ENCODE peak calls at places on chromosomes 16 and 17, in six cellular contexts. One of them, this sample, is unnamed.
A peak's percentile ranks its signal among the peaks of the same experiment; 100 is the strongest.

GRCh38 chr17:6505425-6506142 is 50.8 kb downstream of the PITPNM3 start:
- DNase-seq in CD8-positive, alpha-beta T cell: no peak
- DNase-seq in OCI-LY7: no peak
- DNase-seq in coronary artery: peak; percentile 56
- DNase-seq in stomach: no peak
- DNase-seq in lower lobe of right lung: peak; percentile 9
- DNase-seq in this sample: no peak

GRCh38 chr17:29617481-29618271 is 5.0 kb downstream of the CORO6 start:
- DNase-seq in CD8-positive, alpha-beta T cell: peak; percentile 87
- DNase-seq in OCI-LY7: peak; percentile 87
- DNase-seq in coronary artery: peak; percentile 76
- DNase-seq in stomach: peak; percentile 87
- DNase-seq in lower lobe of right lung: peak; percentile 92
- DNase-seq in this sample: peak; percentile 85

GRCh38 chr16:9090101-9090959 is 1.1 kb upstream of the HAPSTR1 start:
- DNase-seq in CD8-positive, alpha-beta T cell: peak; percentile 43
- DNase-seq in OCI-LY7: peak; percentile 45
- DNase-seq in coronary artery: peak; percentile 81
- DNase-seq in stomach: peak; percentile 27
- DNase-seq in lower lobe of right lung: peak; percentile 66
- DNase-seq in this sample: peak; percentile 75

GRCh38 chr17:17790673-17791464 is 45.9 kb downstream of the SREBF1 start:
- DNase-seq in CD8-positive, alpha-beta T cell: no peak
- DNase-seq in OCI-LY7: no peak
- DNase-seq in coronary artery: no peak
- DNase-seq in stomach: no peak
- DNase-seq in lower lobe of right lung: no peak
- DNase-seq in this sample: no peak

GRCh38 chr17:29589524-29590260 is at the start of gene GIT1:
- DNase-seq in CD8-positive, alpha-beta T cell: peak; percentile 83
- DNase-seq in OCI-LY7: peak; percentile 92
- DNase-seq in coronary artery: no peak
- DNase-seq in stomach: peak; percentile 90
- DNase-seq in lower lobe of right lung: peak; percentile 90
- DNase-seq in this sample: peak; percentile 92

GRCh38 chr17:28324272-28324745 is 5.3 kb downstream of the TMEM97 start:
- DNase-seq in CD8-positive, alpha-beta T cell: no peak
- DNase-seq in OCI-LY7: no peak
- DNase-seq in coronary artery: no peak
- DNase-seq in stomach: peak; percentile 61
- DNase-seq in lower lobe of right lung: no peak
- DNase-seq in this sample: no peak

GRCh38 chr17:78294776-78295175 is 63.3 kb downstream of the TMEM235 start:
- DNase-seq in CD8-positive, alpha-beta T cell: no peak
- DNase-seq in OCI-LY7: no peak
- DNase-seq in coronary artery: no peak
- DNase-seq in stomach: no peak
- DNase-seq in lower lobe of right lung: no peak
- DNase-seq in this sample: no peak

GRCh38 chr17:72632026-72632684 is 460.3 kb downstream of the SLC39A11 start:
- DNase-seq in CD8-positive, alpha-beta T cell: no peak
- DNase-seq in OCI-LY7: no peak
- DNase-seq in coronary artery: no peak
- DNase-seq in stomach: peak; percentile 35
- DNase-seq in lower lobe of right lung: no peak
- DNase-seq in this sample: no peak

GRCh38 chr16:529012-529575 is 1.6 kb downstream of the CAPN15 start:
- DNase-seq in CD8-positive, alpha-beta T cell: no peak
- DNase-seq in OCI-LY7: peak; percentile 40
- DNase-seq in coronary artery: no peak
- DNase-seq in stomach: no peak
- DNase-seq in lower lobe of right lung: no peak
- DNase-seq in this sample: no peak

GRCh38 chr16:23064642-23065041 is 84.6 kb downstream of the USP31 start:
- DNase-seq in CD8-positive, alpha-beta T cell: no peak
- DNase-seq in OCI-LY7: no peak
- DNase-seq in coronary artery: no peak
- DNase-seq in stomach: no peak
- DNase-seq in lower lobe of right lung: no peak
- DNase-seq in this sample: no peak

GRCh38 chr17:34006126-34006525 is 249.0 kb upstream of the CCL2 start:
- DNase-seq in CD8-positive, alpha-beta T cell: no peak
- DNase-seq in OCI-LY7: no peak
- DNase-seq in coronary artery: no peak
- DNase-seq in stomach: no peak
- DNase-seq in lower lobe of right lung: no peak
- DNase-seq in this sample: no peak

GRCh38 chr16:85451646-85452363 is 161.3 kb upstream of the GSE1 start:
- DNase-seq in CD8-positive, alpha-beta T cell: no peak
- DNase-seq in OCI-LY7: no peak
- DNase-seq in coronary artery: no peak
- DNase-seq in stomach: no peak
- DNase-seq in lower lobe of right lung: no peak
- DNase-seq in this sample: no peak

GRCh38 chr16:56606071-56606687 is 2.2 kb upstream of the MT2A start:
- DNase-seq in CD8-positive, alpha-beta T cell: no peak
- DNase-seq in OCI-LY7: no peak
- DNase-seq in coronary artery: no peak
- DNase-seq in stomach: no peak
- DNase-seq in lower lobe of right lung: no peak
- DNase-seq in this sample: peak; percentile 77

GRCh38 chr17:50047488-50048126 is 8.3 kb upstream of the ITGA3 start:
- DNase-seq in CD8-positive, alpha-beta T cell: no peak
- DNase-seq in OCI-LY7: no peak
- DNase-seq in coronary artery: no peak
- DNase-seq in stomach: no peak
- DNase-seq in lower lobe of right lung: no peak
- DNase-seq in this sample: peak; percentile 77

GRCh38 chr17:82600731-82601446 is 47.4 kb downstream of the WDR45B start:
- DNase-seq in CD8-positive, alpha-beta T cell: no peak
- DNase-seq in OCI-LY7: no peak
- DNase-seq in coronary artery: no peak
- DNase-seq in stomach: no peak
- DNase-seq in lower lobe of right lung: no peak
- DNase-seq in this sample: no peak

GRCh38 chr16:67017810-67018488 is 11.0 kb upstream of the CBFB start:
- DNase-seq in CD8-positive, alpha-beta T cell: peak; percentile 85
- DNase-seq in OCI-LY7: peak; percentile 93
- DNase-seq in coronary artery: peak; percentile 59
- DNase-seq in stomach: peak; percentile 87
- DNase-seq in lower lobe of right lung: peak; percentile 75
- DNase-seq in this sample: no peak

GRCh38 chr16:27449434-27450188 is 47.6 kb downstream of the IL21R start:
- DNase-seq in CD8-positive, alpha-beta T cell: peak; percentile 95
- DNase-seq in OCI-LY7: peak; percentile 23
- DNase-seq in coronary artery: no peak
- DNase-seq in stomach: peak; percentile 43
- DNase-seq in lower lobe of right lung: no peak
- DNase-seq in this sample: no peak

GRCh38 chr17:78716814-78717393 is 65.2 kb downstream of the CYTH1 start:
- DNase-seq in CD8-positive, alpha-beta T cell: peak; percentile 50
- DNase-seq in OCI-LY7: peak; percentile 67
- DNase-seq in coronary artery: no peak
- DNase-seq in stomach: peak; percentile 87
- DNase-seq in lower lobe of right lung: peak; percentile 78
- DNase-seq in this sample: peak; percentile 74

GRCh38 chr17:45110676-45111611 is 21.4 kb downstream of the PLCD3 start:
- DNase-seq in CD8-positive, alpha-beta T cell: peak; percentile 7
- DNase-seq in OCI-LY7: no peak
- DNase-seq in coronary artery: no peak
- DNase-seq in stomach: no peak
- DNase-seq in lower lobe of right lung: no peak
- DNase-seq in this sample: no peak

GRCh38 chr17:82257473-82257872 is 16.0 kb downstream of the CSNK1D start:
- DNase-seq in CD8-positive, alpha-beta T cell: peak; percentile 83
- DNase-seq in OCI-LY7: peak; percentile 74
- DNase-seq in coronary artery: no peak
- DNase-seq in stomach: peak; percentile 79
- DNase-seq in lower lobe of right lung: no peak
- DNase-seq in this sample: no peak

GRCh38 chr17:21756856-21757619 is 64.7 kb downstream of the KCNJ18 start:
- DNase-seq in CD8-positive, alpha-beta T cell: no peak
- DNase-seq in OCI-LY7: no peak
- DNase-seq in coronary artery: no peak
- DNase-seq in stomach: no peak
- DNase-seq in lower lobe of right lung: no peak
- DNase-seq in this sample: no peak

GRCh38 chr17:70369296-70369855 is 200.0 kb downstream of the KCNJ2 start:
- DNase-seq in CD8-positive, alpha-beta T cell: no peak
- DNase-seq in OCI-LY7: no peak
- DNase-seq in coronary artery: no peak
- DNase-seq in stomach: no peak
- DNase-seq in lower lobe of right lung: no peak
- DNase-seq in this sample: no peak

GRCh38 chr17:28033972-28034714 is 8.3 kb upstream of the NLK start:
- DNase-seq in CD8-positive, alpha-beta T cell: no peak
- DNase-seq in OCI-LY7: no peak
- DNase-seq in coronary artery: no peak
- DNase-seq in stomach: no peak
- DNase-seq in lower lobe of right lung: no peak
- DNase-seq in this sample: no peak

GRCh38 chr17:72661093-72661944 is 431.2 kb downstream of the SLC39A11 start:
- DNase-seq in CD8-positive, alpha-beta T cell: no peak
- DNase-seq in OCI-LY7: no peak
- DNase-seq in coronary artery: no peak
- DNase-seq in stomach: no peak
- DNase-seq in lower lobe of right lung: no peak
- DNase-seq in this sample: no peak

GRCh38 chr17:74452027-74452840 is 14.2 kb upstream of the CD300A start:
- DNase-seq in CD8-positive, alpha-beta T cell: peak; percentile 23
- DNase-seq in OCI-LY7: no peak
- DNase-seq in coronary artery: no peak
- DNase-seq in stomach: no peak
- DNase-seq in lower lobe of right lung: no peak
- DNase-seq in this sample: no peak

GRCh38 chr17:69098635-69099034 is 37.9 kb upstream of the ABCA9 start:
- DNase-seq in CD8-positive, alpha-beta T cell: no peak
- DNase-seq in OCI-LY7: no peak
- DNase-seq in coronary artery: no peak
- DNase-seq in stomach: no peak
- DNase-seq in lower lobe of right lung: no peak
- DNase-seq in this sample: no peak

GRCh38 chr17:75246404-75246803 is 15.0 kb downstream of the GGA3 start:
- DNase-seq in CD8-positive, alpha-beta T cell: no peak
- DNase-seq in OCI-LY7: no peak
- DNase-seq in coronary artery: no peak
- DNase-seq in stomach: no peak
- DNase-seq in lower lobe of right lung: no peak
- DNase-seq in this sample: no peak

GRCh38 chr17:50909765-50910661 is 43.9 kb upstream of the TOB1 start:
- DNase-seq in CD8-positive, alpha-beta T cell: peak; percentile 94
- DNase-seq in OCI-LY7: no peak
- DNase-seq in coronary artery: no peak
- DNase-seq in stomach: no peak
- DNase-seq in lower lobe of right lung: no peak
- DNase-seq in this sample: no peak

GRCh38 chr16:9297437-9298113 is 206.1 kb downstream of the HAPSTR1 start:
- DNase-seq in CD8-positive, alpha-beta T cell: no peak
- DNase-seq in OCI-LY7: peak; percentile 12
- DNase-seq in coronary artery: no peak
- DNase-seq in stomach: peak; percentile 28
- DNase-seq in lower lobe of right lung: no peak
- DNase-seq in this sample: no peak

GRCh38 chr17:66978514-66979061 is 14.1 kb downstream of the CACNG4 start:
- DNase-seq in CD8-positive, alpha-beta T cell: no peak
- DNase-seq in OCI-LY7: no peak
- DNase-seq in coronary artery: no peak
- DNase-seq in stomach: no peak
- DNase-seq in lower lobe of right lung: no peak
- DNase-seq in this sample: no peak

GRCh38 chr17:46201491-46201890 is 8.3 kb upstream of the KANSL1 start:
- DNase-seq in CD8-positive, alpha-beta T cell: no peak
- DNase-seq in OCI-LY7: no peak
- DNase-seq in coronary artery: no peak
- DNase-seq in stomach: no peak
- DNase-seq in lower lobe of right lung: no peak
- DNase-seq in this sample: no peak

GRCh38 chr16:48117217-48118105 is 38.3 kb downstream of the ABCC12 start:
- DNase-seq in CD8-positive, alpha-beta T cell: peak; percentile 45
- DNase-seq in OCI-LY7: peak; percentile 71
- DNase-seq in coronary artery: no peak
- DNase-seq in stomach: no peak
- DNase-seq in lower lobe of right lung: peak; percentile 62
- DNase-seq in this sample: no peak
- TF ChIP-seq CTCF in CD8-positive, alpha-beta T cell: peak; percentile 49
- TF ChIP-seq CTCF in OCI-LY7: peak; percentile 94
- TF ChIP-seq CTCF in coronary artery: no peak
- TF ChIP-seq CTCF in stomach: no peak
- TF ChIP-seq CTCF in lower lobe of right lung: peak; percentile 66
- TF ChIP-seq CTCF in this sample: peak; percentile 13

GRCh38 chr16:2006317-2006716 is 3.3 kb downstream of the ZNF598 start:
- DNase-seq in CD8-positive, alpha-beta T cell: no peak
- DNase-seq in OCI-LY7: no peak
- DNase-seq in coronary artery: no peak
- DNase-seq in stomach: no peak
- DNase-seq in lower lobe of right lung: no peak
- DNase-seq in this sample: no peak
- H3K27ac ChIP-seq in CD8-positive, alpha-beta T cell: no peak overlapping the region
- H3K27ac ChIP-seq in OCI-LY7: no peak overlapping the region
- H3K27ac ChIP-seq in coronary artery: no peak overlapping the region
- H3K27ac ChIP-seq in stomach: no peak overlapping the region
- H3K27ac ChIP-seq in lower lobe of right lung: no peak overlapping the region
- H3K27ac ChIP-seq in this sample: no peak overlapping the region

GRCh38 chr17:58918072-58918471 is 162.4 kb downstream of the PPM1E start:
- DNase-seq in CD8-positive, alpha-beta T cell: no peak
- DNase-seq in OCI-LY7: no peak
- DNase-seq in coronary artery: no peak
- DNase-seq in stomach: no peak
- DNase-seq in lower lobe of right lung: no peak
- DNase-seq in this sample: no peak
- H3K4me3 ChIP-seq in CD8-positive, alpha-beta T cell: no peak overlapping the region
- H3K4me3 ChIP-seq in OCI-LY7: no peak overlapping the region
- H3K4me3 ChIP-seq in coronary artery: no peak overlapping the region
- H3K4me3 ChIP-seq in stomach: no peak overlapping the region
- H3K4me3 ChIP-seq in lower lobe of right lung: no peak overlapping the region
- H3K4me3 ChIP-seq in this sample: no peak overlapping the region

GRCh38 chr17:8894673-8895578 is 27.5 kb upstream of the PIK3R6 start:
- DNase-seq in CD8-positive, alpha-beta T cell: peak; percentile 60
- DNase-seq in OCI-LY7: peak; percentile 68
- DNase-seq in coronary artery: peak; percentile 71
- DNase-seq in stomach: peak; percentile 70
- DNase-seq in lower lobe of right lung: no peak
- DNase-seq in this sample: peak; percentile 68
- TF ChIP-seq CTCF in CD8-positive, alpha-beta T cell: peak; percentile 76
- TF ChIP-seq CTCF in OCI-LY7: peak; percentile 84
- TF ChIP-seq CTCF in coronary artery: peak; percentile 44
- TF ChIP-seq CTCF in stomach: no peak
- TF ChIP-seq CTCF in lower lobe of right lung: peak; percentile 73
- TF ChIP-seq CTCF in this sample: peak; percentile 65

This sample was measured in ascending aorta.